ENCODE peak calls at places on chromosomes 13 and 19, in six cellular contexts. S, L, T, U, X and V are unnamed samples.

GRCh38 chr13:31945202-31945978 is 86.2 kb upstream of the FRY start:
- DNase-seq in S (no peak), L (peak), T (peak), U (peak), X (peak), V (peak)

GRCh38 chr19:3095375-3096191 is 1.4 kb downstream of the GNA11 start:
- DNase-seq in S (peak), L (no peak), T (peak), U (peak), X (no peak), V (no peak)

GRCh38 chr13:63636231-63636993 is 2220.8 kb upstream of the PCDH20 start:
- DNase-seq in S (no peak), L (no peak), T (no peak), U (no peak), X (peak), V (no peak)

GRCh38 chr19:17103177-17103576 is 27.6 kb downstream of the MYO9B start:
- DNase-seq in S (no peak), L (peak), T (no peak), U (no peak), X (peak), V (no peak)

GRCh38 chr19:3236272-3236671 is 11.8 kb downstream of the CELF5 start:
- DNase-seq in S (no peak), L (no peak), T (no peak), U (no peak), X (no peak), V (no peak)

GRCh38 chr19:54315956-54316355 is 3.0 kb upstream of the LILRA5 start:
- DNase-seq in S (no peak), L (no peak), T (no peak), U (no peak), X (no peak), V (no peak)

GRCh38 chr13:47459512-47459911 is 541.6 kb downstream of the SUCLA2 start:
- DNase-seq in S (no peak), L (peak), T (no peak), U (no peak), X (peak), V (no peak)

GRCh38 chr19:41711376-41712261 is 3.2 kb downstream of the CEACAM5 start:
- DNase-seq in S (no peak), L (no peak), T (peak), U (no peak), X (no peak), V (no peak)

GRCh38 chr13:111202149-111202548 is 87.0 kb downstream of the ARHGEF7 start:
- DNase-seq in S (no peak), L (no peak), T (no peak), U (no peak), X (no peak), V (no peak)

GRCh38 chr19:17421942-17422341 is 2.1 kb downstream of the MVB12A start:
- DNase-seq in S (no peak), L (no peak), T (no peak), U (peak), X (no peak), V (no peak)

GRCh38 chr13:51070005-51070649 is 40.9 kb downstream of the C13orf42 start:
- DNase-seq in S (peak), L (peak), T (peak), U (peak), X (peak), V (peak)

GRCh38 chr19:55115446-55116065 is 1.9 kb downstream of the PPP1R12C start:
- DNase-seq in S (no peak), L (no peak), T (no peak), U (no peak), X (no peak), V (no peak)

GRCh38 chr13:95117092-95117491 is 184.2 kb downstream of the ABCC4 start:
- DNase-seq in S (no peak), L (no peak), T (no peak), U (no peak), X (no peak), V (no peak)

GRCh38 chr19:9431475-9431874 is 3.9 kb downstream of the ZNF266 start:
- DNase-seq in S (peak), L (peak), T (no peak), U (no peak), X (peak), V (no peak)

GRCh38 chr19:3483226-3483628 is at the start of gene SMIM44:
- DNase-seq in S (no peak), L (no peak), T (peak), U (peak), X (no peak), V (no peak)

GRCh38 chr19:900302-901111 is 7.2 kb downstream of the RNU6-9 start:
- DNase-seq in S (no peak), L (peak), T (peak), U (peak), X (no peak), V (no peak)

GRCh38 chr19:41698746-41699230 is 9.6 kb upstream of the CEACAM5 start:
- DNase-seq in S (no peak), L (no peak), T (no peak), U (no peak), X (no peak), V (no peak)

GRCh38 chr13:25922373-25922772 is 129.4 kb downstream of the SHISA2 start:
- DNase-seq in S (no peak), L (no peak), T (no peak), U (no peak), X (no peak), V (peak)

GRCh38 chr13:84032116-84032515 is 149.8 kb upstream of the SLITRK1 start:
- DNase-seq in S (no peak), L (no peak), T (no peak), U (no peak), X (peak), V (no peak)

GRCh38 chr13:89628567-89628966 is 1718.9 kb upstream of the MIR17HG start:
- DNase-seq in S (no peak), L (no peak), T (no peak), U (no peak), X (no peak), V (no peak)

DNA sequence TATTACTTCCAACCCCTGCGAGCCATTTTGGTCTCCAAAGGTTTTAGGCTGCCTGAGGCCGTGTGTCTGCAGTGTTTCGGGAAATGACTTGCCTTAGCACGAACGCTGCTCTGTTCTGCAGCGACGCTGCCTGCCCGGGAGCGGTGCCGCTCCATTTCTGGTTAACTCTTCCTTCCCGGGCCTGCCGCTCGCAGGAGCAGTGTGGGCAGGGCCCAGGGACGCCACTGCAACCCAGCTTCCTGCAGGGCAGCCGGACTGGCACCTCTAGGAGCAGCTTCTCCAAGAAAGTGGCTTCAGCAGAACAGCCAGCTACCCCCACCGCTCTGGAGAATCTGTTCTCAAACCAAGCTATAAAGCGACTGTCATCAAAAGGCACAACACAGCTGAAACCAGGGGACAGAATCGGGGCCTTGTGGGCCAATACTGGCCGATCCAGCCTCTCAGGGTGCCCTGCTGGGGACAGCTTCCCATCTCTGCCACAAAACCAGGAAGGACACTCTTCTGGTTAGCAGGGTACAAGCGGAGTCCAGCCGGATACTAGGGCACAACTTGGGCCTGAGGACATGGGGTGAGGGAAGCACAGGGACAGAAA is 72.2 kb downstream of the KCTD15 start:
- DNase-seq in S (no peak), L (peak), T (no peak), U (no peak), X (peak), V (no peak)
- H3K4me3 ChIP-seq in S (no peak), L (no peak), T (no peak), U (no peak), X (no peak), V (no peak)

DNA sequence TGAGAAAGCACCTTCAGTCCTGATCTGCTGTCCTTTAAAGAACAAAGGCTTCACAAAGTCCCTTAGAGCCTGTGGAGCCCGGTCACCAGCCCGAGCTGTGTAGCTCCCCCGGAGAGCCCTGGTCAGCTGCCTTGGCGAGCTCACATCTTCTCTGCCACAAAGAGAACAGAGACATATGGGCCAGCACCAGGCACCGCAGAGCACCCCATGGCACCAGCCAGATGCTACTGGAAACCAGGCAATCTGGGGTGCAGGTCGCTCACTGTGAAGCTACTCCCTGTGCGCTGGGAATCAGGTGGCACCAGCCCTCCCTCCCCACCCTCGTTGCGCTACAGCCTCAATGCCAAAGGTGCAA is 44.3 kb upstream of the F7 start:
- DNase-seq in S (no peak), L (no peak), T (peak), U (peak), X (no peak), V (no peak)
- H3K4me3 ChIP-seq in S (no peak), L (no peak), T (no peak), U (no peak), X (no peak), V (no peak)

GRCh38 chr13:99959538-99960230 is 11.9 kb downstream of the ZIC5 start:
- DNase-seq in S (no peak), L (no peak), T (no peak), U (no peak), X (peak), V (no peak)

GRCh38 chr13:99960663-99961440 is 10.7 kb downstream of the ZIC5 start:
- DNase-seq in S (no peak), L (no peak), T (no peak), U (no peak), X (no peak), V (no peak)

GRCh38 chr13:99956473-99957349 is 14.9 kb downstream of the ZIC5 start:
- DNase-seq in S (no peak), L (no peak), T (no peak), U (peak), X (no peak), V (no peak)

GRCh38 chr13:99958402-99959126 is 13.0 kb downstream of the ZIC5 start:
- DNase-seq in S (no peak), L (no peak), T (no peak), U (no peak), X (no peak), V (no peak)

GRCh38 chr13:99959127-99959529 is 12.4 kb downstream of the ZIC5 start:
- DNase-seq in S (no peak), L (no peak), T (no peak), U (no peak), X (no peak), V (no peak)
- H3K4me3 ChIP-seq in S (no peak), L (no peak), T (no peak), U (no peak), X (no peak), V (no peak)

DNA sequence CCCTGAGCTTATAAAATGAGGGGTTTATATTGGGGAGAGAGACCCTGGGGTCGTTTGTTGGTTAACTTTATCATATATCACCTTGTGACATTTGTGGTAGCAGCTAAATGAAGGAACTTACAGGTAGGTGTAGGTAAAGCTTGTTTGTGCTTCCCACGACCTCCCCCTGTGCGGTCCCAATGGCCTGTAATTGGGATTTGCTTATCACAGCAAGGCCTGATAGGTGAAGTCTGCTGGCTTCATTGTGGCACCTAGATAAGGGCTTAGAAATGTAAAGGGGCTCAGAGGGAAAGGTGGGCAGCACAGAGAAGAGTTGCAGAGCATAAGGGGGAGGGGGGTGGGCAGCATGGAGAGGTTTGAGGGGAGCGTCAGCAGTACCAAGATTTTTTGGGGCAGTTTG is 35.5 kb upstream of the MLNR start:
- DNase-seq in S (no peak), L (no peak), T (no peak), U (no peak), X (no peak), V (no peak)
- H3K4me3 ChIP-seq in S (no peak), L (no peak), T (no peak), U (no peak), X (no peak), V (no peak)

GRCh38 chr19:7905298-7905697 is 1.6 kb downstream of the MAP2K7 start:
- DNase-seq in S (no peak), L (no peak), T (peak), U (peak), X (no peak), V (no peak)
- H3K4me3 ChIP-seq in S (no peak), L (no peak), T (no peak), U (peak), X (no peak), V (peak)

DNA sequence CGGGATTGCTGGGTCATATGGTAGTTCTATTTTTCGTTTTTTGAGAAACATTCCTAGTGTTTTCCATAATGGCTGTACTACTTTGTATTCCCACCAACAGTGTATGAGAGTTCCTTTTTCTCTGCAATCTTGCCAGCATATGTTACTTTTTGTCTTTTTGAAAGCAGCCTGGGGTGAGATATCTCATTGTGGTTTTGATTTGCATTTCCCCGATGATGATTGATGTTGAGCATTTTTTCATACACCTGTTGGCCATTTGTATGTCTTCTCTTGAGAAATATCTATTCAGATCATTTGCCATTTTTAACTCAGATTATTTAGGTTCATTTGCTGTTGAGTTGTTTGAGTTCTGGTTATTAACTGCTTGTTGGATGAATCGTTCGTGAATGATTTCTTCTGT is 18.5 kb upstream of the ATP12A start:
- DNase-seq in S (no peak), L (no peak), T (no peak), U (no peak), X (no peak), V (no peak)
- H3K4me3 ChIP-seq in S (no peak), L (no peak), T (no peak), U (no peak), X (no peak), V (no peak)

GRCh38 chr19:13797058-13797440 is 1.8 kb downstream of the ZSWIM4 start:
- DNase-seq in S (no peak), L (no peak), T (no peak), U (no peak), X (no peak), V (no peak)
- H3K4me3 ChIP-seq in S (no peak), L (no peak), T (no peak), U (peak), X (peak), V (peak)

GRCh38 chr19:45448887-45449299 is 18.9 kb upstream of the FOSB start:
- DNase-seq in S (no peak), L (no peak), T (no peak), U (no peak), X (peak), V (no peak)
- H3K4me3 ChIP-seq in S (no peak), L (no peak), T (no peak), U (no peak), X (no peak), V (no peak)